ENCODE peak calls at places on chromosomes 1 and 21, in seven cellular contexts. S is fibroblast of lung, F is astrocyte, C is body of pancreas, I is IMR-90, O is fibroblast of mammary gland, X is neural crest cell. H is an unnamed sample.

GRCh38 chr1:2133039-2133878 is 61.3 kb downstream of the FAAP20 start:
- DNase-seq in S (peak; percentile 99), F (peak; percentile 85), C (peak; percentile 96), I (peak; percentile 99), O (peak; percentile 98), X (peak; percentile 97), H (peak; percentile 98)

GRCh38 chr1:228205526-228206436 is 2.1 kb upstream of the OBSCN start:
- DNase-seq in S (no peak), F (no peak), C (no peak), I (no peak), O (no peak), X (no peak), H (no peak)

GRCh38 chr1:192880191-192880590 is 71.4 kb downstream of the RGS2 start:
- DNase-seq in S (peak; percentile 27), F (no peak), C (no peak), I (no peak), O (no peak), X (no peak), H (no peak)

GRCh38 chr1:177927021-177927596 is 42.7 kb downstream of the SEC16B start:
- DNase-seq in S (peak; percentile 97), F (peak; percentile 97), C (no peak), I (peak; percentile 97), O (peak; percentile 92), X (no peak), H (no peak)

GRCh38 chr1:16241116-16241763 is 4.3 kb upstream of the CPLANE2 start:
- DNase-seq in S (no peak), F (no peak), C (no peak), I (no peak), O (no peak), X (no peak), H (no peak)

GRCh38 chr1:20151906-20152598 is 12.9 kb downstream of the PLA2G2F start:
- DNase-seq in S (peak; percentile 73), F (peak; percentile 40), C (peak; percentile 83), I (peak; percentile 41), O (peak; percentile 73), X (peak; percentile 86), H (peak; percentile 93)

GRCh38 chr1:74620242-74620641 is 53.4 kb downstream of the ERICH3 start:
- DNase-seq in S (no peak), F (no peak), C (no peak), I (no peak), O (no peak), X (no peak), H (no peak)

GRCh38 chr1:207362962-207363858 is 41.7 kb downstream of the CD55 start:
- DNase-seq in S (peak; percentile 51), F (peak; percentile 68), C (no peak), I (peak; percentile 86), O (peak; percentile 35), X (no peak), H (no peak)

GRCh38 chr1:7528386-7529031 is 242.6 kb upstream of the VAMP3 start:
- DNase-seq in S (no peak), F (peak; percentile 52), C (no peak), I (peak; percentile 36), O (peak; percentile 6), X (no peak), H (no peak)

GRCh38 chr1:38476111-38476783 is 383.3 kb downstream of the RRAGC start:
- DNase-seq in S (no peak), F (no peak), C (no peak), I (no peak), O (no peak), X (no peak), H (peak; percentile 52)

GRCh38 chr1:11888206-11888876 is 29.6 kb upstream of the NPPB start:
- DNase-seq in S (no peak), F (no peak), C (no peak), I (no peak), O (no peak), X (no peak), H (no peak)

GRCh38 chr21:41564871-41565281 is 56.9 kb upstream of the TMPRSS2 start:
- DNase-seq in S (no peak), F (peak; percentile 58), C (peak; percentile 65), I (no peak), O (peak; percentile 93), X (no peak), H (no peak)

GRCh38 chr1:6447818-6448748 is 17.9 kb downstream of the TNFRSF25 start:
- DNase-seq in S (no peak), F (no peak), C (no peak), I (no peak), O (no peak), X (no peak), H (no peak)
- TF ChIP-seq CTCF in S (no peak), F (no peak), C (no peak), I (no peak), O (no peak), X (peak; percentile 22), H (no peak)

GRCh38 chr1:102190429-102190828 is 193.7 kb upstream of the OLFM3 start:
- DNase-seq in S (no peak), F (no peak), C (no peak), I (no peak), O (no peak), X (no peak), H (no peak)

GRCh38 chr1:102186541-102186940 is 189.8 kb upstream of the OLFM3 start:
- DNase-seq in S (no peak), F (no peak), C (no peak), I (no peak), O (no peak), X (no peak), H (no peak)

GRCh38 chr1:102191723-102192122 is 195.0 kb upstream of the OLFM3 start:
- DNase-seq in S (peak; percentile 2), F (no peak), C (peak; percentile 51), I (no peak), O (peak; percentile 10), X (peak; percentile 5), H (peak; percentile 6)
- TF ChIP-seq CTCF in S (no peak), F (peak; percentile 33), C (peak; percentile 32), I (peak; percentile 13), O (no peak), X (peak; percentile 76), H (peak; percentile 40)

GRCh38 chr21:36707763-36708511 is 9.0 kb downstream of the SIM2 start:
- DNase-seq in S (no peak), F (no peak), C (no peak), I (no peak), O (no peak), X (no peak), H (peak; percentile 33)
- TF ChIP-seq CTCF in S (no peak), F (no peak), C (no peak), I (no peak), O (no peak), X (no peak), H (no peak)

DNA sequence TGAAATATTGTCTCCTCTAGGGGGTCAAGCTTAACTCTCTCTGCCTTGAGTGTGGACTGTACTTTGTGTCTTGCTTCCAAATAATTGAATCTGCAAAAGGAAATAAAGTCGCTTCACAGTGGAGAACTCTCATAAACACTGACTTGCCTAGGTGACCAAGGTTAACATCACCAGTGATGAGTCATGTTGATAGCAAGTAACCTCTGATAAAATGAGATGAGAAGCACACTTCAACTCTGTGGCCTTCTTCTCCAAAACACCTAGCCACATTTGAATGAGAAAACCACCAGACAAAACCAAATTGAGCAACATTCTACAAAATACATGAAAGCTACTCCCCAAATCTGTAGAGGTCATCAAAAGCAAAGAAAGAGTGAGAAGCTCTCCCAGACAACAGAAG is 37.6 kb downstream of the PDE4B start:
- DNase-seq in S (no peak), F (no peak), C (no peak), I (peak; percentile 27), O (no peak), X (no peak), H (no peak)
- TF ChIP-seq CTCF in S (no peak), F (no peak), C (no peak), I (no peak), O (no peak), X (no peak), H (no peak)

GRCh38 chr1:9724706-9725476 is 73.4 kb downstream of the PIK3CD start:
- DNase-seq in S (peak; percentile 53), F (no peak), C (peak; percentile 48), I (peak; percentile 47), O (peak; percentile 61), X (peak; percentile 65), H (peak; percentile 91)
- TF ChIP-seq CTCF in S (peak; percentile 91), F (peak; percentile 73), C (peak; percentile 65), I (peak; percentile 93), O (peak; percentile 79), X (peak; percentile 84), H (peak; percentile 97)

GRCh38 chr1:50605186-50605875 is 182.1 kb upstream of the DMRTA2 start:
- DNase-seq in S (peak; percentile 45), F (peak; percentile 27), C (peak; percentile 22), I (peak; percentile 57), O (peak; percentile 48), X (no peak), H (peak; percentile 26)

GRCh38 chr1:50599546-50599945 is 176.3 kb upstream of the DMRTA2 start:
- DNase-seq in S (no peak), F (no peak), C (no peak), I (no peak), O (no peak), X (no peak), H (no peak)

GRCh38 chr1:50603274-50604271 is 180.3 kb upstream of the DMRTA2 start:
- DNase-seq in S (peak; percentile 38), F (peak; percentile 74), C (no peak), I (peak; percentile 69), O (peak; percentile 59), X (no peak), H (no peak)

GRCh38 chr1:50609508-50609907 is 186.3 kb upstream of the DMRTA2 start:
- DNase-seq in S (no peak), F (no peak), C (no peak), I (no peak), O (no peak), X (no peak), H (no peak)

DNA sequence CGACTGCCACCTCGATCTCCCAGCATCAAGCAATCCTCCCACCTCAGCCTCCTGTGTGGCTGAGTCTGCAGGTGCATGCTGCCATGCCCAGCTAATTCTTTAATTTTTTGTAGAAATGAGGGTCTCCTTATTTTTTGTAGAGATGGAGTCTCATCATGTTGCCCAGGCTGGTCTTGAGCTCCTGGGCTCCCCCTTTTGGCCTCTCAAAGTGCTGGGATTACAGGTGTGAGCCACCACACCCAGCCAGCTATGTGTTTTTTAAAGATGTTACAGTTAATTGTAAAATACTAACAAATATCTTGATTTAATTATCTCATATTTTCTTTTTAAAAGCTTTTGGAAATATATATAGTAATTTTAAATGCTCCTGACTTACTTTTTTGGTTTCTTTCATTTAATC is 181.3 kb upstream of the DMRTA2 start:
- DNase-seq in S (no peak), F (no peak), C (no peak), I (no peak), O (no peak), X (no peak), H (no peak)
- TF ChIP-seq CTCF in S (no peak), F (no peak), C (no peak), I (peak; percentile 8), O (no peak), X (no peak), H (no peak)

H was measured in GM13976.